ENCODE peak calls at places on chromosomes 13 and 19, in eight cellular contexts. One of them, this sample, is unnamed.

GRCh38 chr13:38883783-38884182 is 106.8 kb downstream of the STOML3 start:
- DNase-seq in RWPE2: no peak
- DNase-seq in GM04503: no peak
- DNase-seq in HTR-8/SVneo: no peak
- DNase-seq in choroid plexus epithelial cell: peak; percentile 33
- DNase-seq in GM12864: no peak
- DNase-seq in T-helper 1 cell: no peak
- DNase-seq in left ventricle myocardium inferior: no peak
- DNase-seq in this sample: no peak

GRCh38 chr13:114070098-114070799 is 62.2 kb downstream of the RASA3 start:
- DNase-seq in RWPE2: no peak
- DNase-seq in GM04503: no peak
- DNase-seq in HTR-8/SVneo: no peak
- DNase-seq in choroid plexus epithelial cell: no peak
- DNase-seq in GM12864: no peak
- DNase-seq in T-helper 1 cell: no peak
- DNase-seq in left ventricle myocardium inferior: no peak
- DNase-seq in this sample: no peak

GRCh38 chr19:7360393-7360984 is 11.8 kb downstream of the ARHGEF18 start:
- DNase-seq in RWPE2: no peak
- DNase-seq in GM04503: no peak
- DNase-seq in HTR-8/SVneo: no peak
- DNase-seq in choroid plexus epithelial cell: no peak
- DNase-seq in GM12864: no peak
- DNase-seq in T-helper 1 cell: no peak
- DNase-seq in left ventricle myocardium inferior: no peak
- DNase-seq in this sample: no peak

GRCh38 chr13:74771964-74772363 is 637.8 kb upstream of the KLF12 start:
- DNase-seq in RWPE2: no peak
- DNase-seq in GM04503: peak; percentile 71
- DNase-seq in HTR-8/SVneo: peak; percentile 27
- DNase-seq in choroid plexus epithelial cell: peak; percentile 83
- DNase-seq in GM12864: no peak
- DNase-seq in T-helper 1 cell: no peak
- DNase-seq in left ventricle myocardium inferior: no peak
- DNase-seq in this sample: no peak

GRCh38 chr19:46716013-46716671 is 772 bp downstream of the PRKD2 start:
- DNase-seq in RWPE2: peak; percentile 73
- DNase-seq in GM04503: no peak
- DNase-seq in HTR-8/SVneo: no peak
- DNase-seq in choroid plexus epithelial cell: no peak
- DNase-seq in GM12864: no peak
- DNase-seq in T-helper 1 cell: no peak
- DNase-seq in left ventricle myocardium inferior: no peak
- DNase-seq in this sample: no peak

GRCh38 chr13:75236774-75237173 is 245.2 kb downstream of the TBC1D4 start:
- DNase-seq in RWPE2: no peak
- DNase-seq in GM04503: no peak
- DNase-seq in HTR-8/SVneo: no peak
- DNase-seq in choroid plexus epithelial cell: peak; percentile 15
- DNase-seq in GM12864: no peak
- DNase-seq in T-helper 1 cell: no peak
- DNase-seq in left ventricle myocardium inferior: no peak
- DNase-seq in this sample: no peak

GRCh38 chr19:440391-441212 is 20.2 kb downstream of the SHC2 start:
- DNase-seq in RWPE2: no peak
- DNase-seq in GM04503: no peak
- DNase-seq in HTR-8/SVneo: no peak
- DNase-seq in choroid plexus epithelial cell: no peak
- DNase-seq in GM12864: no peak
- DNase-seq in T-helper 1 cell: no peak
- DNase-seq in left ventricle myocardium inferior: no peak
- DNase-seq in this sample: no peak

GRCh38 chr13:67095621-67096020 is 134.5 kb downstream of the PCDH9 start:
- DNase-seq in RWPE2: no peak
- DNase-seq in GM04503: no peak
- DNase-seq in HTR-8/SVneo: no peak
- DNase-seq in choroid plexus epithelial cell: no peak
- DNase-seq in GM12864: no peak
- DNase-seq in T-helper 1 cell: no peak
- DNase-seq in left ventricle myocardium inferior: no peak
- DNase-seq in this sample: no peak

This sample was measured in neuronal stem cell.